ENCODE peak calls at places on chromosomes 7 and 10, in four cellular contexts. J, C, N and S are unnamed samples.

GRCh38 chr10:511849-512191 is 177.6 kb downstream of the DIP2C start:
- DNase-seq in J (no peak), C (no peak), N (no peak), S (no peak)

GRCh38 chr7:36840930-36841329 is 116.6 kb upstream of the AOAH start:
- DNase-seq in J (no peak), C (no peak), N (peak; percentile 28), S (no peak)

GRCh38 chr7:111954056-111954455 is 252.1 kb downstream of the DOCK4 start:
- DNase-seq in J (no peak), C (no peak), N (no peak), S (no peak)

GRCh38 chr10:78292987-78293865 is 259.6 kb downstream of the RPS24 start:
- DNase-seq in J (peak; percentile 39), C (no peak), N (peak; percentile 69), S (no peak)

GRCh38 chr10:125201108-125201524 is 40.8 kb upstream of the CTBP2 start:
- DNase-seq in J (no peak), C (peak; percentile 17), N (no peak), S (no peak)

GRCh38 chr7:152145853-152146466 is 120.5 kb downstream of the GALNT11 start:
- DNase-seq in J (no peak), C (no peak), N (peak; percentile 62), S (peak; percentile 44)

GRCh38 chr7:30761214-30762156 is 9.6 kb downstream of the INMT start:
- DNase-seq in J (no peak), C (no peak), N (no peak), S (peak; percentile 92)

GRCh38 chr7:26153823-26154783 is 2.1 kb downstream of the NFE2L3 start:
- DNase-seq in J (peak; percentile 67), C (no peak), N (no peak), S (peak; percentile 62)

GRCh38 chr10:96991313-96991841 is 159.3 kb downstream of the LCOR start:
- DNase-seq in J (no peak), C (no peak), N (no peak), S (no peak)

GRCh38 chr7:41731486-41732278 is 28.8 kb upstream of the INHBA start:
- DNase-seq in J (no peak), C (peak; percentile 66), N (no peak), S (no peak)

GRCh38 chr10:62244785-62245595 is 23.7 kb downstream of the RTKN2 start:
- DNase-seq in J (no peak), C (peak; percentile 75), N (peak; percentile 30), S (peak; percentile 40)

GRCh38 chr10:100970076-100970913 is 991 bp downstream of the SEMA4G start:
- DNase-seq in J (peak; percentile 66), C (no peak), N (peak; percentile 70), S (peak; percentile 76)

GRCh38 chr7:41297167-41297566 is 405.7 kb downstream of the INHBA start:
- DNase-seq in J (no peak), C (no peak), N (no peak), S (no peak)

GRCh38 chr7:104113788-104114187 is 94.0 kb downstream of the ORC5 start:
- DNase-seq in J (no peak), C (no peak), N (no peak), S (no peak)

GRCh38 chr10:74957199-74958084 is 131.0 kb downstream of the KAT6B start:
- DNase-seq in J (no peak), C (no peak), N (peak; percentile 42), S (no peak)

GRCh38 chr7:90409667-90410066 is 6.4 kb downstream of the CLDN12 start:
- DNase-seq in J (no peak), C (no peak), N (no peak), S (no peak)

GRCh38 chr7:121186746-121187145 is 142.1 kb upstream of the WNT16 start:
- DNase-seq in J (no peak), C (no peak), N (no peak), S (no peak)

GRCh38 chr7:117008849-117009531 is 55.7 kb downstream of the ST7 start:
- DNase-seq in J (no peak), C (no peak), N (no peak), S (no peak)

GRCh38 chr10:94210465-94211186 is 152.1 kb downstream of the NOC3L start:
- DNase-seq in J (no peak), C (no peak), N (no peak), S (no peak)

GRCh38 chr7:94298943-94299342 is 95.8 kb upstream of the COL1A2 start:
- DNase-seq in J (no peak), C (no peak), N (no peak), S (no peak)
- TF ChIP-seq USF1 in J (no peak), C (no peak), N (no peak), S (no peak)

GRCh38 chr10:114674321-114674720 is 16.2 kb upstream of the ABLIM1 start:
- DNase-seq in J (no peak), C (no peak), N (no peak), S (no peak)
- TF ChIP-seq USF1 in J (no peak), C (no peak), N (no peak), S (no peak)

GRCh38 chr10:1549591-1550290 is 187.6 kb downstream of the ADARB2 start:
- DNase-seq in J (no peak), C (no peak), N (no peak), S (no peak)
- TF ChIP-seq USF1 in J (no peak), C (no peak), N (no peak), S (no peak)

GRCh38 chr7:140966561-140967234 is 42.0 kb upstream of the BRAF start:
- DNase-seq in J (no peak), C (no peak), N (no peak), S (no peak)

GRCh38 chr7:140972876-140973829 is 41.6 kb downstream of the MRPS33 start:
- DNase-seq in J (no peak), C (no peak), N (no peak), S (no peak)

GRCh38 chr7:140977351-140978140 is 37.2 kb downstream of the MRPS33 start:
- DNase-seq in J (no peak), C (no peak), N (no peak), S (no peak)

GRCh38 chr7:140967438-140967837 is 42.7 kb upstream of the BRAF start:
- DNase-seq in J (no peak), C (no peak), N (no peak), S (no peak)

GRCh38 chr7:140972344-140972743 is 42.4 kb downstream of the MRPS33 start:
- DNase-seq in J (no peak), C (no peak), N (no peak), S (no peak)
- TF ChIP-seq USF1 in J (no peak), C (no peak), N (no peak), S (no peak)

GRCh38 chr7:82726038-82726800 is 282.6 kb upstream of the CACNA2D1 start:
- DNase-seq in J (no peak), C (no peak), N (no peak), S (no peak)

GRCh38 chr7:82732677-82733076 is 289.1 kb upstream of the CACNA2D1 start:
- DNase-seq in J (no peak), C (no peak), N (no peak), S (no peak)

GRCh38 chr7:82723411-82723810 is 279.8 kb upstream of the CACNA2D1 start:
- DNase-seq in J (no peak), C (no peak), N (no peak), S (no peak)

GRCh38 chr7:82729172-82730030 is 285.8 kb upstream of the CACNA2D1 start:
- DNase-seq in J (no peak), C (no peak), N (peak; percentile 52), S (peak; percentile 5)
- TF ChIP-seq USF1 in J (no peak), C (no peak), N (no peak), S (no peak)

GRCh38 chr10:21078410-21079329 is 181.6 kb upstream of the NEBL start:
- DNase-seq in J (peak; percentile 78), C (no peak), N (peak; percentile 63), S (peak; percentile 35)
- TF ChIP-seq USF1 in J (no peak), C (no peak), N (no peak), S (peak; percentile 40)